ENCODE peak calls at places on chromosomes 11 and 22, in eight cellular contexts. H is heart right ventricle; G is CD8-positive, alpha-beta memory T cell; O is mammary epithelial cell; S is psoas muscle; T is mesendoderm; L is fibroblast of lung; F is PC-3. W is an unnamed sample. For H3K27me3 and H3K4me1, the result is how much of the 10 kb centered on the place peaks cover.

GRCh38 chr11:304915-305833 is 2.4 kb upstream of the IFITM2 start:
- DNase-seq in L (peak), G (peak), T (peak), F (peak), O (peak), H (peak), S (peak), W (no peak)

GRCh38 chr11:30128269-30128932 is 102.4 kb upstream of the FSHB start:
- DNase-seq in T (peak), L (peak), F (peak), G (peak), H (no peak), S (no peak), O (peak), W (no peak)

GRCh38 chr22:36277482-36278291 is 24.8 kb downstream of the APOL1 start:
- DNase-seq in S (peak), T (peak), O (peak), H (peak), G (peak), L (peak), F (peak), W (no peak)

GRCh38 chr22:35313311-35314121 is 13.8 kb downstream of the TOM1 start:
- DNase-seq in S (peak), G (no peak), L (peak), T (no peak), F (peak), H (peak), O (peak), W (no peak)

GRCh38 chr11:36044636-36045035 is 100.8 kb downstream of the LDLRAD3 start:
- DNase-seq in O (no peak), L (no peak), G (no peak), T (no peak), F (no peak), H (no peak), S (no peak), W (no peak)

GRCh38 chr22:48942698-48943566 is 884.7 kb downstream of the BRD1 start:
- DNase-seq in S (no peak), L (no peak), O (no peak), H (no peak), G (no peak), F (no peak), T (no peak), W (no peak)

GRCh38 chr22:47307326-47307725 is 544.9 kb downstream of the TBC1D22A start:
- DNase-seq in H (no peak), O (no peak), F (peak), G (no peak), T (no peak), L (peak), S (no peak), W (no peak)

GRCh38 chr22:21797444-21798221 is 62.0 kb upstream of the YPEL1 start:
- DNase-seq in F (no peak), S (no peak), G (no peak), H (no peak), T (no peak), L (peak), O (no peak), W (no peak)

GRCh38 chr22:46992121-46992731 is 229.8 kb downstream of the TBC1D22A start:
- DNase-seq in S (no peak), L (no peak), O (no peak), G (no peak), T (no peak), F (no peak), H (no peak), W (no peak)

GRCh38 chr11:85825590-85825989 is 14.6 kb upstream of the SYTL2 start:
- DNase-seq in F (no peak), H (no peak), T (no peak), O (no peak), G (no peak), S (no peak), L (no peak), W (no peak)

GRCh38 chr11:45079943-45080719 is 66.3 kb upstream of the PRDM11 start:
- DNase-seq in H (no peak), L (no peak), F (no peak), S (no peak), G (peak), O (no peak), T (no peak), W (no peak)
- H3K27ac ChIP-seq in H (no peak), L (no peak), F (no peak), S (no peak), G (peak), O (no peak), T (no peak), W (no peak)

GRCh38 chr11:19194620-19195308 is 7.0 kb downstream of the CSRP3 start:
- DNase-seq in T (no peak), H (no peak), O (no peak), S (no peak), G (no peak), F (no peak), L (no peak), W (no peak)
- H3K27me3 ChIP-seq in T (under half), H (under half), O (under half), S (under half), G (under half), F (under half), L (under half), W (under half)

GRCh38 chr22:40206561-40206960 is 28.8 kb downstream of the TNRC6B start:
- DNase-seq in S (no peak), L (no peak), H (no peak), T (no peak), O (no peak), G (no peak), F (no peak), W (no peak)
- H3K4me1 ChIP-seq in S (half or more), L (under half), H (half or more), T (under half), O (under half), G (half or more), F (under half), W (under half)

DNA sequence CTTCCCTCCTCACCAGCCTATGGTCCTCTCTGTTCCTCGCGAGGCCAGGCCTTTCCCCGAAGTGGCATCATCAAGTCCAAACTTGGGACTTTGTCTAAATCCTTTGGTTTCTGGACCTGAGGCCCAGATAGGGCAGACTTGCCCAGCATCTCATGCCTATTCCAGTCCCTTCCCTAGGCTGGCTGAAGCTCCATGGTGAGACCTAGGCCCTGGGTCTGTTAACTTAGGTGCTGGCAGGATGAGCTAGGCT is 11.5 kb downstream of the RELA start:
- DNase-seq in H (no peak), O (no peak), L (no peak), F (no peak), T (no peak), G (no peak), S (no peak), W (no peak)
- H3K27ac ChIP-seq in H (peak), O (peak), L (peak), F (peak), T (no peak), G (no peak), S (peak), W (peak)

DNA sequence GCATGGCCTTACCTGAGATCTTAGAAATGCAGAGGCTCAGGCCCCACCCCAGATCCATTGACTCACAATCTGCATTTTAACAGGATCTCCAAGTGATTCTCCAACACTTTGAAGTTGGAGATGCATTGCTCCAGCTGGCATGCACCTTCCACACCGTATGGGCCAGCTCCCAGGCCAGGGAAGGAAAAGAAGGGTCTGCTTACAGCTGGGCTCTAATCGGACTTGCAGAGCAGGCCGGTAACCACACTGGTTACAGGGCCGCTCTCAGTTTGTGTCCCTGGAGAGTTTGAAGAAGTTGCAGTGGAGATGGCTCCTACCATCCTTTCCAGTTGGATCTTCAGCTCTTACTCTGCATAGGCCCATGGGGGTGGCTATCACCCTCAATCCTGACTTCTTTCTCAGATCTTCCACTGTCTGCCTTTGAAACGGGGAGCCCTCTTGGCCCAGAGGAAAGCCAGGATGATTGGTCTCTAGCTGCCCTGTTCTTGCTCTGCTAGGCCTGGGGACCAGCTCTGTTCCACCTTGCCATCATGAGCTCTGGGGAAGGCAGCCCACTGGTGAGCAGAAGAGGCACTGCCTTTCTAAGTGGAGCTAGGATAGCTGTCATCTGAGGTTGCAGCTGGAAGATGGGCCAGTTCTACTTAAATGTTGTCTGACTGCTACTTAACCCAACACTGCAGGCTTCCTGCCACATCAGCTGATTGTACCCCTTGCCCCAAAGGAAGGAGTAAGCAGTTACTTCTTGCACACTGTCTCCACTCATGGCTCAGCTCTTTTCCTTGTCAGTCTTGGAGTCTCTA is 105.6 kb upstream of the NAV2 start:
- DNase-seq in H (no peak), T (no peak), O (no peak), F (no peak), L (no peak), G (no peak), S (no peak), W (no peak)
- H3K27me3 ChIP-seq in H (under half), T (under half), O (under half), F (under half), L (under half), G (under half), S (under half), W (under half)

GRCh38 chr22:45683248-45683647 is 11.6 kb downstream of the ATXN10 start:
- DNase-seq in H (no peak), O (no peak), F (no peak), G (no peak), L (no peak), T (no peak), S (no peak), W (no peak)
- H3K4me1 ChIP-seq in H (under half), O (under half), F (half or more), G (under half), L (under half), T (under half), S (half or more), W (half or more)

GRCh38 chr22:20247608-20248171 is 20.4 kb downstream of the RTN4R start:
- DNase-seq in G (no peak), H (no peak), S (no peak), O (no peak), F (no peak), T (no peak), L (no peak), W (no peak)

GRCh38 chr22:20245577-20246367 is 22.3 kb downstream of the RTN4R start:
- DNase-seq in G (no peak), T (peak), L (no peak), H (no peak), O (no peak), S (no peak), F (no peak), W (no peak)

GRCh38 chr22:20248461-20248959 is 19.6 kb downstream of the RTN4R start:
- DNase-seq in S (no peak), L (no peak), F (no peak), H (no peak), G (no peak), O (no peak), T (no peak), W (no peak)

GRCh38 chr22:20246368-20247009 is 21.6 kb downstream of the RTN4R start:
- DNase-seq in G (no peak), F (no peak), H (no peak), L (no peak), S (no peak), T (peak), O (no peak), W (no peak)

GRCh38 chr22:20247010-20247505 is 21.1 kb downstream of the RTN4R start:
- DNase-seq in S (peak), L (peak), G (no peak), T (no peak), O (no peak), F (no peak), H (no peak), W (no peak)
- H3K27ac ChIP-seq in S (no peak), L (peak), G (no peak), T (no peak), O (no peak), F (no peak), H (no peak), W (no peak)